ENCODE peak calls at places on chromosomes 2 and 18, in four cellular contexts. H, M, I and G are unnamed samples.

GRCh38 chr18:59767732-59768131 is 70.5 kb upstream of the CCBE1 start:
- DNase-seq in H (no peak), M (no peak), I (no peak), G (no peak)

GRCh38 chr2:200174433-200175216 is 131.9 kb upstream of the SPATS2L start:
- DNase-seq in H (no peak), M (no peak), I (no peak), G (no peak)

GRCh38 chr2:239919779-239920545 is 105.2 kb downstream of the NDUFA10 start:
- DNase-seq in H (no peak), M (no peak), I (no peak), G (no peak)

GRCh38 chr2:113233593-113234550 is 44.8 kb downstream of the PAX8 start:
- DNase-seq in H (no peak), M (no peak), I (no peak), G (peak)

GRCh38 chr2:169694894-169695260 is 608 bp downstream of the PHOSPHO2 start:
- DNase-seq in H (no peak), M (no peak), I (no peak), G (no peak)

GRCh38 chr18:78228974-78229373 is 750.6 kb upstream of the SALL3 start:
- DNase-seq in H (no peak), M (no peak), I (no peak), G (no peak)

GRCh38 chr2:96808176-96808837 is 7.8 kb upstream of the CNNM3 start:
- DNase-seq in H (no peak), M (no peak), I (no peak), G (no peak)

GRCh38 chr18:63476666-63477065 is at the start of gene SERPINB5:
- DNase-seq in H (no peak), M (peak), I (no peak), G (no peak)

GRCh38 chr2:240513544-240514287 is 44.1 kb downstream of the ANKMY1 start:
- DNase-seq in H (peak), M (peak), I (peak), G (peak)

GRCh38 chr2:111157071-111157661 is 36.5 kb downstream of the BCL2L11 start:
- DNase-seq in H (no peak), M (peak), I (no peak), G (no peak)

GRCh38 chr2:168691221-168691620 is 111.2 kb upstream of the NOSTRIN start:
- DNase-seq in H (no peak), M (no peak), I (no peak), G (no peak)

GRCh38 chr2:69168950-69169695 is 156.1 kb downstream of the ANTXR1 start:
- DNase-seq in H (no peak), M (no peak), I (no peak), G (no peak)

GRCh38 chr2:127226520-127227263 is 6.6 kb upstream of the CYP27C1 start:
- DNase-seq in H (no peak), M (peak), I (no peak), G (peak)

GRCh38 chr2:174577967-174578589 is 19.5 kb downstream of the WIPF1 start:
- DNase-seq in H (no peak), M (no peak), I (no peak), G (peak)

GRCh38 chr18:13039806-13040205 is 48.6 kb downstream of the CEP192 start:
- DNase-seq in H (no peak), M (no peak), I (no peak), G (no peak)

GRCh38 chr2:98691307-98691706 is 39.6 kb downstream of the MGAT4A start:
- DNase-seq in H (no peak), M (no peak), I (no peak), G (no peak)

GRCh38 chr2:19205983-19206533 is 152.4 kb downstream of the OSR1 start:
- DNase-seq in H (no peak), M (no peak), I (no peak), G (no peak)

GRCh38 chr2:188601927-188602326 is 310.3 kb downstream of the GULP1 start:
- DNase-seq in H (no peak), M (no peak), I (no peak), G (no peak)

GRCh38 chr2:136065384-136065783 is 52.6 kb downstream of the CXCR4 start:
- DNase-seq in H (no peak), M (no peak), I (no peak), G (no peak)

GRCh38 chr18:67425724-67426123 is 90.8 kb downstream of the DSEL start:
- DNase-seq in H (no peak), M (no peak), I (no peak), G (no peak)

GRCh38 chr2:36502081-36502480 is 95.9 kb downstream of the FEZ2 start:
- DNase-seq in H (no peak), M (no peak), I (no peak), G (no peak)

GRCh38 chr2:86078801-86079545 is 26.7 kb downstream of the POLR1A start:
- DNase-seq in H (no peak), M (peak), I (no peak), G (peak)

GRCh38 chr2:128214251-128214650 is 104.4 kb downstream of the HS6ST1 start:
- DNase-seq in H (no peak), M (no peak), I (no peak), G (no peak)

GRCh38 chr18:24112874-24113615 is 25.8 kb upstream of the CABYR start:
- DNase-seq in H (no peak), M (no peak), I (no peak), G (no peak)

GRCh38 chr18:46324556-46324955 is 220.4 kb downstream of the HAUS1 start:
- DNase-seq in H (no peak), M (no peak), I (no peak), G (no peak)

GRCh38 chr18:365651-366050 is 97.8 kb upstream of the THOC1 start:
- DNase-seq in H (no peak), M (no peak), I (no peak), G (no peak)

GRCh38 chr2:192197387-192197786 is 2.7 kb upstream of the TMEFF2 start:
- DNase-seq in H (no peak), M (no peak), I (no peak), G (no peak)

GRCh38 chr18:924987-925386 is 20.3 kb downstream of the ADCYAP1 start:
- DNase-seq in H (no peak), M (no peak), I (no peak), G (no peak)